ENCODE peak calls at places on chromosomes 7 and 10, in five cellular contexts. One of them, this sample, is unnamed.

GRCh38 chr7:143043391-143043790 is 8.8 kb upstream of the OR6V1 start:
- DNase-seq in A549: no peak
- DNase-seq in kidney: no peak
- DNase-seq in uterus: no peak
- DNase-seq in CD8-positive, alpha-beta memory T cell: no peak
- DNase-seq in this sample: no peak

GRCh38 chr7:149224352-149224751 is 15.1 kb upstream of the ZNF212 start:
- DNase-seq in uterus: no peak
- DNase-seq in CD8-positive, alpha-beta memory T cell: no peak
- DNase-seq in kidney: no peak
- DNase-seq in A549: no peak
- DNase-seq in this sample: no peak

GRCh38 chr10:121514141-121514865 is 83.9 kb downstream of the FGFR2 start:
- DNase-seq in uterus: no peak
- DNase-seq in A549: no peak
- DNase-seq in CD8-positive, alpha-beta memory T cell: no peak
- DNase-seq in kidney: no peak
- DNase-seq in this sample: no peak

GRCh38 chr10:59362991-59363390 is 642 bp upstream of the FAM13C start:
- DNase-seq in A549: no peak
- DNase-seq in uterus: peak; percentile 70
- DNase-seq in kidney: peak; percentile 81
- DNase-seq in CD8-positive, alpha-beta memory T cell: no peak
- DNase-seq in this sample: no peak

GRCh38 chr10:122348512-122348911 is 26.0 kb upstream of the PLEKHA1 start:
- DNase-seq in kidney: peak; percentile 81
- DNase-seq in CD8-positive, alpha-beta memory T cell: no peak
- DNase-seq in uterus: no peak
- DNase-seq in A549: no peak
- DNase-seq in this sample: no peak

GRCh38 chr7:23347682-23348180 is 48.6 kb downstream of the MALSU1 start:
- DNase-seq in A549: peak; percentile 55
- DNase-seq in CD8-positive, alpha-beta memory T cell: no peak
- DNase-seq in uterus: no peak
- DNase-seq in kidney: no peak
- DNase-seq in this sample: no peak

GRCh38 chr7:120583835-120584586 is 273.9 kb downstream of the TSPAN12 start:
- DNase-seq in uterus: no peak
- DNase-seq in kidney: no peak
- DNase-seq in CD8-positive, alpha-beta memory T cell: no peak
- DNase-seq in A549: no peak
- DNase-seq in this sample: no peak

GRCh38 chr7:20952891-20953290 is 166.2 kb upstream of the SP8 start:
- DNase-seq in A549: no peak
- DNase-seq in kidney: no peak
- DNase-seq in uterus: no peak
- DNase-seq in CD8-positive, alpha-beta memory T cell: no peak
- DNase-seq in this sample: no peak

GRCh38 chr10:118958984-118959916 is 70.3 kb upstream of the NANOS1 start:
- DNase-seq in CD8-positive, alpha-beta memory T cell: no peak
- DNase-seq in A549: peak; percentile 61
- DNase-seq in kidney: no peak
- DNase-seq in uterus: peak; percentile 37
- DNase-seq in this sample: peak; percentile 85

GRCh38 chr7:148287538-148287937 is 303.0 kb upstream of the C7orf33 start:
- DNase-seq in kidney: no peak
- DNase-seq in CD8-positive, alpha-beta memory T cell: no peak
- DNase-seq in A549: no peak
- DNase-seq in uterus: no peak
- DNase-seq in this sample: no peak

GRCh38 chr7:778271-778967 is 51.3 kb upstream of the PRKAR1B start:
- DNase-seq in kidney: peak; percentile 73
- DNase-seq in A549: no peak
- DNase-seq in CD8-positive, alpha-beta memory T cell: no peak
- DNase-seq in uterus: no peak
- DNase-seq in this sample: no peak

GRCh38 chr7:92729751-92730150 is 106.6 kb downstream of the CDK6 start:
- DNase-seq in A549: no peak
- DNase-seq in kidney: no peak
- DNase-seq in uterus: no peak
- DNase-seq in CD8-positive, alpha-beta memory T cell: no peak
- DNase-seq in this sample: no peak
- H3K4me1 ChIP-seq in A549: peaks cover 25% of the 10 kb centered on the region
- H3K4me1 ChIP-seq in kidney: no peaks in the 10 kb centered on the region
- H3K4me1 ChIP-seq in uterus: no peaks in the 10 kb centered on the region
- H3K4me1 ChIP-seq in CD8-positive, alpha-beta memory T cell: no peaks in the 10 kb centered on the region
- H3K4me1 ChIP-seq in this sample: peaks cover 16% of the 10 kb centered on the region

GRCh38 chr10:62054408-62054807 is 152.9 kb downstream of the ARID5B start:
- DNase-seq in kidney: no peak
- DNase-seq in uterus: no peak
- DNase-seq in CD8-positive, alpha-beta memory T cell: no peak
- DNase-seq in A549: no peak
- DNase-seq in this sample: no peak

GRCh38 chr10:62053860-62054259 is 152.4 kb downstream of the ARID5B start:
- DNase-seq in uterus: no peak
- DNase-seq in CD8-positive, alpha-beta memory T cell: no peak
- DNase-seq in kidney: no peak
- DNase-seq in A549: no peak
- DNase-seq in this sample: no peak

GRCh38 chr10:62050627-62050924 is 149.1 kb downstream of the ARID5B start:
- DNase-seq in uterus: no peak
- DNase-seq in kidney: no peak
- DNase-seq in A549: no peak
- DNase-seq in CD8-positive, alpha-beta memory T cell: no peak
- DNase-seq in this sample: no peak

GRCh38 chr10:62050941-62051433 is 149.5 kb downstream of the ARID5B start:
- DNase-seq in kidney: peak; percentile 82
- DNase-seq in CD8-positive, alpha-beta memory T cell: peak; percentile 23
- DNase-seq in A549: peak; percentile 66
- DNase-seq in uterus: peak; percentile 66
- DNase-seq in this sample: no peak

GRCh38 chr10:62052276-62052675 is 150.8 kb downstream of the ARID5B start:
- DNase-seq in uterus: no peak
- DNase-seq in A549: no peak
- DNase-seq in CD8-positive, alpha-beta memory T cell: no peak
- DNase-seq in kidney: no peak
- DNase-seq in this sample: no peak
- H3K4me1 ChIP-seq in uterus: no peaks in the 10 kb centered on the region
- H3K4me1 ChIP-seq in A549: peaks cover 42% of the 10 kb centered on the region
- H3K4me1 ChIP-seq in CD8-positive, alpha-beta memory T cell: peaks cover 75% of the 10 kb centered on the region
- H3K4me1 ChIP-seq in kidney: peaks cover 31% of the 10 kb centered on the region
- H3K4me1 ChIP-seq in this sample: peaks cover 78% of the 10 kb centered on the region

DNA sequence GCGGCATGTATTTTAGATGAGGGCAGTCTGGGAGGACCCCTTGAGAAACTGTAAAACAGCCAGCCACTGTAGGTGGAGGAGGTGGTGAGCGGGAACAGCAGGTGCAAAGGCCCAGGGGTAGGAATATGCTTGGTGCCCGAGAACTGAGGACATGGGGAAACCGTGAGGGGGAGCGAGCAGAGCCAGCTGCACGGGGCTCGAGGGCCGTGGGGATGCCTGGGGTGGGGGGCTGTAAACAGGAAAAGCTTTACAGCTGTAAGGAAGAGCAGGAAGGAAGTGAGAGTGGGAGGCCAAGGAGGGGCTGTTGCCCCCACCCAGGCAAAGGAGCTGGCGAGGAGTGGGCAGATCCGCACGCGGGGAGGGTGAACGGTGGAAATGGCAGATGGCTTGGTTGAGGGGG is 34.3 kb downstream of the ZMIZ1 start:
- DNase-seq in uterus: no peak
- DNase-seq in A549: no peak
- DNase-seq in CD8-positive, alpha-beta memory T cell: no peak
- DNase-seq in kidney: no peak
- DNase-seq in this sample: no peak
- H3K4me1 ChIP-seq in uterus: peaks cover 74% of the 10 kb centered on the region
- H3K4me1 ChIP-seq in A549: peaks cover 98% of the 10 kb centered on the region
- H3K4me1 ChIP-seq in CD8-positive, alpha-beta memory T cell: peaks cover 20% of the 10 kb centered on the region
- H3K4me1 ChIP-seq in kidney: peaks cover 75% of the 10 kb centered on the region
- H3K4me1 ChIP-seq in this sample: peaks cover 100% of the 10 kb centered on the region

GRCh38 chr10:79927111-79927828 is 21.6 kb downstream of the SFTPD start:
- DNase-seq in A549: no peak
- DNase-seq in CD8-positive, alpha-beta memory T cell: no peak
- DNase-seq in uterus: no peak
- DNase-seq in kidney: no peak
- DNase-seq in this sample: peak; percentile 83

GRCh38 chr10:79928028-79928583 is 20.8 kb downstream of the SFTPD start:
- DNase-seq in uterus: no peak
- DNase-seq in CD8-positive, alpha-beta memory T cell: no peak
- DNase-seq in A549: no peak
- DNase-seq in kidney: no peak
- DNase-seq in this sample: no peak

GRCh38 chr10:79923669-79924068 is 25.2 kb downstream of the SFTPD start:
- DNase-seq in CD8-positive, alpha-beta memory T cell: no peak
- DNase-seq in A549: no peak
- DNase-seq in uterus: no peak
- DNase-seq in kidney: no peak
- DNase-seq in this sample: peak; percentile 56

GRCh38 chr10:79925614-79926013 is 23.3 kb downstream of the SFTPD start:
- DNase-seq in A549: no peak
- DNase-seq in kidney: no peak
- DNase-seq in uterus: no peak
- DNase-seq in CD8-positive, alpha-beta memory T cell: no peak
- DNase-seq in this sample: no peak

GRCh38 chr10:79926037-79926436 is 22.9 kb downstream of the SFTPD start:
- DNase-seq in uterus: no peak
- DNase-seq in A549: no peak
- DNase-seq in CD8-positive, alpha-beta memory T cell: no peak
- DNase-seq in kidney: no peak
- DNase-seq in this sample: no peak
- H3K4me1 ChIP-seq in uterus: no peaks in the 10 kb centered on the region
- H3K4me1 ChIP-seq in A549: no peaks in the 10 kb centered on the region
- H3K4me1 ChIP-seq in CD8-positive, alpha-beta memory T cell: no peaks in the 10 kb centered on the region
- H3K4me1 ChIP-seq in kidney: peaks cover 2% of the 10 kb centered on the region
- H3K4me1 ChIP-seq in this sample: peaks cover 3% of the 10 kb centered on the region

GRCh38 chr7:130912910-130913720 is 179.1 kb upstream of the KLF14 start:
- DNase-seq in uterus: peak; percentile 73
- DNase-seq in CD8-positive, alpha-beta memory T cell: peak; percentile 78
- DNase-seq in kidney: peak; percentile 89
- DNase-seq in A549: no peak
- DNase-seq in this sample: no peak

GRCh38 chr7:130909881-130910672 is 176.1 kb upstream of the KLF14 start:
- DNase-seq in CD8-positive, alpha-beta memory T cell: no peak
- DNase-seq in uterus: no peak
- DNase-seq in A549: no peak
- DNase-seq in kidney: no peak
- DNase-seq in this sample: no peak

GRCh38 chr7:130912086-130912909 is 178.3 kb upstream of the KLF14 start:
- DNase-seq in A549: no peak
- DNase-seq in kidney: no peak
- DNase-seq in CD8-positive, alpha-beta memory T cell: peak; percentile 43
- DNase-seq in uterus: no peak
- DNase-seq in this sample: peak; percentile 70

GRCh38 chr7:130909161-130909836 is 175.3 kb upstream of the KLF14 start:
- DNase-seq in A549: no peak
- DNase-seq in uterus: no peak
- DNase-seq in CD8-positive, alpha-beta memory T cell: no peak
- DNase-seq in kidney: no peak
- DNase-seq in this sample: peak; percentile 77

GRCh38 chr7:130910949-130911944 is 177.2 kb upstream of the KLF14 start:
- DNase-seq in uterus: no peak
- DNase-seq in kidney: no peak
- DNase-seq in A549: no peak
- DNase-seq in CD8-positive, alpha-beta memory T cell: no peak
- DNase-seq in this sample: no peak
- H3K4me1 ChIP-seq in uterus: peaks cover 12% of the 10 kb centered on the region
- H3K4me1 ChIP-seq in kidney: peaks cover 32% of the 10 kb centered on the region
- H3K4me1 ChIP-seq in A549: peaks cover 61% of the 10 kb centered on the region
- H3K4me1 ChIP-seq in CD8-positive, alpha-beta memory T cell: peaks cover 66% of the 10 kb centered on the region
- H3K4me1 ChIP-seq in this sample: peaks cover 77% of the 10 kb centered on the region

GRCh38 chr10:132384618-132385510 is 12.1 kb upstream of the PWWP2B start:
- DNase-seq in uterus: peak; percentile 12
- DNase-seq in A549: no peak
- DNase-seq in kidney: peak; percentile 59
- DNase-seq in CD8-positive, alpha-beta memory T cell: no peak
- DNase-seq in this sample: no peak

GRCh38 chr10:132382231-132382922 is 14.6 kb upstream of the PWWP2B start:
- DNase-seq in kidney: no peak
- DNase-seq in uterus: peak; percentile 12
- DNase-seq in CD8-positive, alpha-beta memory T cell: no peak
- DNase-seq in A549: no peak
- DNase-seq in this sample: no peak

GRCh38 chr10:132381726-132382125 is 15.3 kb upstream of the PWWP2B start:
- DNase-seq in kidney: no peak
- DNase-seq in A549: no peak
- DNase-seq in uterus: no peak
- DNase-seq in CD8-positive, alpha-beta memory T cell: no peak
- DNase-seq in this sample: no peak

GRCh38 chr10:132383751-132384181 is 13.2 kb upstream of the PWWP2B start:
- DNase-seq in kidney: peak; percentile 67
- DNase-seq in uterus: peak; percentile 13
- DNase-seq in A549: no peak
- DNase-seq in CD8-positive, alpha-beta memory T cell: no peak
- DNase-seq in this sample: no peak

DNA sequence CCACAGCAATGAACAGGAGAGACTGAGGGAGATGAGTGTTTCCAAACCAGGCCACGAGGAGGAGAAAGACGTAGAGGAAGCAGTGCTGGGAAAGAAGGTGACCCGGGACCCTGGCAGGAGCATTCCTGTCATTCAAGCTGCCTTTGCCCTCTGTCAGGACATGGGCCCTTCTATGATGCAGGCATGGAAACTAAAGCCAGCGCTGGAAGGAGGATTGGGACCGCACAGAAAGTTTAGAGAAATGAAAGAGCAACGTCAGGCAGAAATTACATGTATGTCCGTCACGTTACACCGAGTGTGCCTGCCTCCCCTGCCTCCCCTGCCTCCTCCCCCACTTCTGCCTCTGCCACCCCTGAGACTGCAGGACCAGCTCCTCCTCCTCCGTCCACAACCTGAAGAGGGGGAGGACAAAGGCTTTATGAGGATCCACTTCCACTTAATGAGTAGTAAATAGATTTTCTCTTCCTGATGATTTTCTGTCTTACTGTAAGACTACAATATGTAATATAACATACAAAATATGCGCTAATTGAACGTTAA is 13.9 kb upstream of the PWWP2B start:
- DNase-seq in uterus: peak; percentile 28
- DNase-seq in CD8-positive, alpha-beta memory T cell: no peak
- DNase-seq in kidney: peak; percentile 34
- DNase-seq in A549: no peak
- DNase-seq in this sample: no peak
- H3K4me1 ChIP-seq in uterus: no peaks in the 10 kb centered on the region
- H3K4me1 ChIP-seq in CD8-positive, alpha-beta memory T cell: peaks cover 7% of the 10 kb centered on the region
- H3K4me1 ChIP-seq in kidney: peaks cover 3% of the 10 kb centered on the region
- H3K4me1 ChIP-seq in A549: peaks cover 3% of the 10 kb centered on the region
- H3K4me1 ChIP-seq in this sample: no peaks in the 10 kb centered on the region

GRCh38 chr10:103897241-103897774 is 20.7 kb downstream of the STN1 start:
- DNase-seq in uterus: no peak
- DNase-seq in CD8-positive, alpha-beta memory T cell: no peak
- DNase-seq in A549: no peak
- DNase-seq in kidney: no peak
- DNase-seq in this sample: no peak

GRCh38 chr10:103896225-103896624 is 21.8 kb downstream of the STN1 start:
- DNase-seq in A549: no peak
- DNase-seq in CD8-positive, alpha-beta memory T cell: no peak
- DNase-seq in uterus: no peak
- DNase-seq in kidney: no peak
- DNase-seq in this sample: no peak

GRCh38 chr10:103892181-103892580 is 25.8 kb downstream of the STN1 start:
- DNase-seq in kidney: no peak
- DNase-seq in uterus: no peak
- DNase-seq in CD8-positive, alpha-beta memory T cell: no peak
- DNase-seq in A549: no peak
- DNase-seq in this sample: no peak

GRCh38 chr10:103894454-103894853 is 23.5 kb downstream of the STN1 start:
- DNase-seq in A549: no peak
- DNase-seq in uterus: no peak
- DNase-seq in CD8-positive, alpha-beta memory T cell: no peak
- DNase-seq in kidney: no peak
- DNase-seq in this sample: no peak

GRCh38 chr10:103895458-103896186 is 22.4 kb downstream of the STN1 start:
- DNase-seq in CD8-positive, alpha-beta memory T cell: no peak
- DNase-seq in uterus: no peak
- DNase-seq in A549: no peak
- DNase-seq in kidney: no peak
- DNase-seq in this sample: peak; percentile 83
- H3K4me1 ChIP-seq in CD8-positive, alpha-beta memory T cell: peaks cover 21% of the 10 kb centered on the region
- H3K4me1 ChIP-seq in uterus: no peaks in the 10 kb centered on the region
- H3K4me1 ChIP-seq in A549: peaks cover 47% of the 10 kb centered on the region
- H3K4me1 ChIP-seq in kidney: peaks cover 12% of the 10 kb centered on the region
- H3K4me1 ChIP-seq in this sample: peaks cover 62% of the 10 kb centered on the region

This sample was measured in vagina.